ENCODE peak calls at places on chromosomes 7 and 10, in seven cellular contexts. One of them, this sample, is unnamed.

GRCh38 chr10:124705021-124705740 is 39.0 kb downstream of the FAM53B start:
- DNase-seq in M059J: no peak
- DNase-seq in non-pigmented ciliary epithelial cell: no peak
- DNase-seq in ACHN: no peak
- DNase-seq in midbrain: no peak
- DNase-seq in AG09319: no peak
- DNase-seq in AG04450: no peak
- DNase-seq in this sample: no peak

GRCh38 chr7:73359306-73359705 is 31.3 kb downstream of the FKBP6 start:
- DNase-seq in AG04450: no peak
- DNase-seq in non-pigmented ciliary epithelial cell: no peak
- DNase-seq in M059J: no peak
- DNase-seq in midbrain: no peak
- DNase-seq in ACHN: no peak
- DNase-seq in AG09319: no peak
- DNase-seq in this sample: no peak

GRCh38 chr7:85160223-85160622 is 26.6 kb downstream of the SEMA3D start:
- DNase-seq in M059J: peak; percentile 85
- DNase-seq in non-pigmented ciliary epithelial cell: no peak
- DNase-seq in AG09319: no peak
- DNase-seq in AG04450: no peak
- DNase-seq in midbrain: no peak
- DNase-seq in ACHN: no peak
- DNase-seq in this sample: no peak

GRCh38 chr7:131104611-131105293 is 222.9 kb upstream of the MKLN1 start:
- DNase-seq in AG09319: no peak
- DNase-seq in AG04450: no peak
- DNase-seq in M059J: no peak
- DNase-seq in non-pigmented ciliary epithelial cell: no peak
- DNase-seq in midbrain: no peak
- DNase-seq in ACHN: no peak
- DNase-seq in this sample: no peak

GRCh38 chr7:44096326-44096881 is 7.7 kb upstream of the AEBP1 start:
- DNase-seq in non-pigmented ciliary epithelial cell: no peak
- DNase-seq in AG09319: no peak
- DNase-seq in midbrain: no peak
- DNase-seq in ACHN: no peak
- DNase-seq in M059J: no peak
- DNase-seq in AG04450: no peak
- DNase-seq in this sample: no peak

GRCh38 chr7:151231964-151232271 is 365 bp upstream of the CHPF2 start:
- DNase-seq in AG09319: no peak
- DNase-seq in M059J: no peak
- DNase-seq in ACHN: no peak
- DNase-seq in non-pigmented ciliary epithelial cell: no peak
- DNase-seq in midbrain: peak; percentile 68
- DNase-seq in AG04450: no peak
- DNase-seq in this sample: no peak

GRCh38 chr10:100204370-100204769 is 18.5 kb upstream of the ERLIN1 start:
- DNase-seq in midbrain: no peak
- DNase-seq in ACHN: no peak
- DNase-seq in non-pigmented ciliary epithelial cell: no peak
- DNase-seq in AG09319: no peak
- DNase-seq in M059J: no peak
- DNase-seq in AG04450: no peak
- DNase-seq in this sample: no peak

GRCh38 chr10:61749271-61749670 is 86.5 kb downstream of the CABCOCO1 start:
- DNase-seq in AG04450: no peak
- DNase-seq in midbrain: no peak
- DNase-seq in ACHN: no peak
- DNase-seq in AG09319: no peak
- DNase-seq in M059J: no peak
- DNase-seq in non-pigmented ciliary epithelial cell: no peak
- DNase-seq in this sample: no peak

GRCh38 chr10:514137-514671 is 175.3 kb downstream of the DIP2C start:
- DNase-seq in M059J: no peak
- DNase-seq in ACHN: no peak
- DNase-seq in AG09319: no peak
- DNase-seq in AG04450: no peak
- DNase-seq in non-pigmented ciliary epithelial cell: no peak
- DNase-seq in midbrain: peak; percentile 76
- DNase-seq in this sample: no peak

GRCh38 chr7:123748171-123748733 is 551 bp downstream of the WASL start:
- DNase-seq in non-pigmented ciliary epithelial cell: no peak
- DNase-seq in AG09319: no peak
- DNase-seq in ACHN: peak; percentile 61
- DNase-seq in M059J: peak; percentile 57
- DNase-seq in AG04450: no peak
- DNase-seq in midbrain: no peak
- DNase-seq in this sample: no peak

GRCh38 chr10:63247771-63248170 is 114.6 kb downstream of the NRBF2 start:
- DNase-seq in ACHN: no peak
- DNase-seq in AG09319: no peak
- DNase-seq in AG04450: no peak
- DNase-seq in midbrain: no peak
- DNase-seq in M059J: peak; percentile 57
- DNase-seq in non-pigmented ciliary epithelial cell: no peak
- DNase-seq in this sample: no peak

GRCh38 chr7:2040893-2041270 is 191.9 kb downstream of the MAD1L1 start:
- DNase-seq in ACHN: no peak
- DNase-seq in M059J: no peak
- DNase-seq in midbrain: no peak
- DNase-seq in non-pigmented ciliary epithelial cell: no peak
- DNase-seq in AG04450: no peak
- DNase-seq in AG09319: no peak
- DNase-seq in this sample: no peak

GRCh38 chr7:64628192-64628591 is 37.7 kb upstream of the ZNF107 start:
- DNase-seq in M059J: no peak
- DNase-seq in ACHN: no peak
- DNase-seq in non-pigmented ciliary epithelial cell: no peak
- DNase-seq in AG04450: no peak
- DNase-seq in AG09319: no peak
- DNase-seq in midbrain: no peak
- DNase-seq in this sample: no peak

GRCh38 chr10:6811153-6811552 is 231.1 kb upstream of the PRKCQ start:
- DNase-seq in ACHN: no peak
- DNase-seq in midbrain: no peak
- DNase-seq in AG09319: no peak
- DNase-seq in AG04450: no peak
- DNase-seq in M059J: no peak
- DNase-seq in non-pigmented ciliary epithelial cell: no peak
- DNase-seq in this sample: no peak

GRCh38 chr7:158386355-158386618 is 201.3 kb downstream of the PTPRN2 start:
- DNase-seq in M059J: no peak
- DNase-seq in ACHN: no peak
- DNase-seq in non-pigmented ciliary epithelial cell: no peak
- DNase-seq in AG04450: no peak
- DNase-seq in AG09319: no peak
- DNase-seq in midbrain: no peak
- DNase-seq in this sample: no peak

GRCh38 chr10:132851451-132851850 is 65.5 kb upstream of the NKX6-2 start:
- DNase-seq in non-pigmented ciliary epithelial cell: no peak
- DNase-seq in midbrain: no peak
- DNase-seq in AG04450: no peak
- DNase-seq in ACHN: no peak
- DNase-seq in AG09319: no peak
- DNase-seq in M059J: no peak
- DNase-seq in this sample: no peak

GRCh38 chr7:4861673-4862072 is at the start of gene PAPOLB:
- DNase-seq in non-pigmented ciliary epithelial cell: no peak
- DNase-seq in ACHN: no peak
- DNase-seq in AG04450: no peak
- DNase-seq in midbrain: no peak
- DNase-seq in AG09319: no peak
- DNase-seq in M059J: no peak
- DNase-seq in this sample: no peak

GRCh38 chr10:43308986-43309385 is 42.1 kb upstream of the RASGEF1A start:
- DNase-seq in non-pigmented ciliary epithelial cell: no peak
- DNase-seq in M059J: no peak
- DNase-seq in ACHN: no peak
- DNase-seq in AG04450: no peak
- DNase-seq in AG09319: no peak
- DNase-seq in midbrain: peak; percentile 38
- DNase-seq in this sample: no peak

GRCh38 chr10:89894051-89894450 is 192.7 kb downstream of the KIF20B start:
- DNase-seq in non-pigmented ciliary epithelial cell: no peak
- DNase-seq in AG09319: no peak
- DNase-seq in AG04450: no peak
- DNase-seq in M059J: peak; percentile 27
- DNase-seq in ACHN: no peak
- DNase-seq in midbrain: no peak
- DNase-seq in this sample: no peak